ENCODE peak calls at places on chromosomes 1 and 21, in ten cellular contexts. C, Z, T, X, Q, F, B, E, V and Y are unnamed samples. For H3K4me1, the result is how much of the 10 kb centered on the place peaks cover.

GRCh38 chr21:42148584-42148983 is 70.4 kb upstream of the ABCG1 start:
- DNase-seq in C (no peak), Z (no peak), T (no peak), X (peak), Q (peak), F (no peak), B (no peak), E (no peak), V (no peak), Y (no peak)

GRCh38 chr1:26580116-26580515 is 50.6 kb downstream of the RPS6KA1 start:
- DNase-seq in C (no peak), Z (no peak), T (no peak), X (no peak), Q (no peak), F (no peak), B (no peak), E (no peak), V (no peak), Y (no peak)

GRCh38 chr1:37478451-37478871 is 4.1 kb downstream of the ZC3H12A start:
- DNase-seq in C (no peak), Z (peak), T (no peak), X (no peak), Q (no peak), F (no peak), B (peak), E (no peak), V (peak), Y (no peak)

GRCh38 chr1:31396633-31397351 is 16.2 kb upstream of the SERINC2 start:
- DNase-seq in C (peak), Z (peak), T (no peak), X (no peak), Q (no peak), F (no peak), B (no peak), E (peak), V (no peak), Y (no peak)

GRCh38 chr1:216532399-216532798 is 109.2 kb upstream of the USH2A start:
- DNase-seq in C (no peak), Z (no peak), T (no peak), X (no peak), Q (no peak), F (no peak), B (no peak), E (no peak), V (no peak), Y (no peak)

GRCh38 chr1:207917086-207917485 is 6.2 kb upstream of the CD34 start:
- DNase-seq in C (no peak), Z (no peak), T (no peak), X (no peak), Q (no peak), F (peak), B (no peak), E (no peak), V (no peak), Y (no peak)

GRCh38 chr1:64357376-64357775 is 112.6 kb upstream of the CACHD1 start:
- DNase-seq in C (no peak), Z (no peak), T (no peak), X (no peak), Q (no peak), F (no peak), B (no peak), E (no peak), V (no peak), Y (no peak)

GRCh38 chr1:68028566-68028965 is 21.9 kb downstream of the DIRAS3 start:
- DNase-seq in C (no peak), Z (no peak), T (no peak), X (no peak), Q (no peak), F (no peak), B (no peak), E (no peak), V (no peak), Y (no peak)

GRCh38 chr21:20253261-20253660 is 744.9 kb upstream of the NCAM2 start:
- DNase-seq in C (no peak), Z (no peak), T (no peak), X (no peak), Q (no peak), F (no peak), B (no peak), E (no peak), V (no peak), Y (no peak)

GRCh38 chr21:44050276-44050675 is 38.2 kb downstream of the TRAPPC10 start:
- DNase-seq in C (no peak), Z (no peak), T (no peak), X (no peak), Q (no peak), F (no peak), B (no peak), E (no peak), V (no peak), Y (no peak)

GRCh38 chr1:65924471-65924870 is 131.8 kb downstream of the PDE4B start:
- DNase-seq in C (peak), Z (peak), T (no peak), X (no peak), Q (no peak), F (no peak), B (peak), E (no peak), V (no peak), Y (no peak)

GRCh38 chr21:42632336-42632751 is 21.1 kb upstream of the PDE9A start:
- DNase-seq in C (no peak), Z (no peak), T (no peak), X (peak), Q (peak), F (no peak), B (no peak), E (no peak), V (no peak), Y (no peak)

GRCh38 chr21:36150192-36150711 is 6.4 kb upstream of the DOP1B start:
- DNase-seq in C (peak), Z (peak), T (peak), X (peak), Q (no peak), F (peak), B (no peak), E (no peak), V (no peak), Y (peak)

GRCh38 chr1:157844084-157844830 is 2.6 kb upstream of the CD5L start:
- DNase-seq in C (no peak), Z (no peak), T (no peak), X (no peak), Q (no peak), F (no peak), B (no peak), E (no peak), V (no peak), Y (no peak)

GRCh38 chr1:31888281-31888680 is 49.9 kb downstream of the PTP4A2 start:
- DNase-seq in C (no peak), Z (no peak), T (no peak), X (no peak), Q (no peak), F (no peak), B (no peak), E (no peak), V (no peak), Y (no peak)

GRCh38 chr1:18932879-18933278 is 23.6 kb downstream of the IFFO2 start:
- DNase-seq in C (no peak), Z (no peak), T (no peak), X (no peak), Q (no peak), F (no peak), B (no peak), E (no peak), V (no peak), Y (no peak)
- H3K4me1 ChIP-seq in C (under half), Z (under half), T (under half), X (under half), Q (under half), F (under half), B (half or more), E (under half), V (half or more), Y (under half)

GRCh38 chr1:59814180-59814900 is 409 bp upstream of the HOOK1 start:
- DNase-seq in C (no peak), Z (no peak), T (peak), X (peak), Q (peak), F (peak), B (peak), E (no peak), V (peak), Y (peak)

GRCh38 chr1:59814901-59815825 is at the start of gene HOOK1:
- DNase-seq in C (no peak), Z (no peak), T (no peak), X (peak), Q (no peak), F (peak), B (peak), E (no peak), V (no peak), Y (no peak)

GRCh38 chr1:59816318-59816878 is 1.6 kb downstream of the HOOK1 start:
- DNase-seq in C (no peak), Z (no peak), T (no peak), X (no peak), Q (no peak), F (no peak), B (no peak), E (no peak), V (no peak), Y (no peak)

GRCh38 chr1:59819566-59820438 is 5.1 kb downstream of the HOOK1 start:
- DNase-seq in C (no peak), Z (no peak), T (no peak), X (no peak), Q (no peak), F (no peak), B (no peak), E (no peak), V (no peak), Y (no peak)

DNA sequence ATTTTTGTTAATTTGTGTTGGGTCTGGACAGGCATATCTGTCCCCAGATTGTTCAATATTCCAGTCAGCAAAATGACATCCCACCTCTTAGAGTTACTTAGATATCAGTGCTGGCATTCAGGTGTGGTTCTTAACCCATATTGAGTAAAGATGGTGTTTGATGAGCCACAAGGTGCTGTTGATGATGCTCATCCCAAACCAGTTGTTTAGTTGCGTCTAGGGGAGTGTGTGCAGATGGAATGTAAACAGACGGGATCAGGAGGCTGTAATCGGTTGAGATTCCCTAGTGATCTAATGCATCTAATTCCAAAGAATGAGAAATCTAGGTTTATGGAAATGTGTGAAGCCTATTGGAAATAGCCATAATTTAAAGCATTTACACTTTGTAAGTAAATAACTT is 1.1 kb downstream of the HOOK1 start:
- DNase-seq in C (no peak), Z (no peak), T (no peak), X (no peak), Q (no peak), F (no peak), B (peak), E (no peak), V (no peak), Y (no peak)
- H3K4me1 ChIP-seq in C (under half), Z (under half), T (under half), X (under half), Q (under half), F (under half), B (under half), E (under half), V (under half), Y (under half)

GRCh38 chr1:15758953-15759661 is 512 bp downstream of the FBLIM1 start:
- DNase-seq in C (peak), Z (peak), T (no peak), X (peak), Q (no peak), F (no peak), B (no peak), E (no peak), V (no peak), Y (no peak)

GRCh38 chr1:15762546-15762945 is 4.0 kb downstream of the FBLIM1 start:
- DNase-seq in C (no peak), Z (no peak), T (no peak), X (no peak), Q (no peak), F (no peak), B (no peak), E (no peak), V (no peak), Y (no peak)

GRCh38 chr1:15760520-15761211 is 2.1 kb downstream of the FBLIM1 start:
- DNase-seq in C (peak), Z (peak), T (peak), X (peak), Q (peak), F (peak), B (peak), E (peak), V (no peak), Y (peak)

GRCh38 chr1:15764269-15764764 is 5.7 kb downstream of the FBLIM1 start:
- DNase-seq in C (no peak), Z (no peak), T (no peak), X (no peak), Q (no peak), F (no peak), B (no peak), E (no peak), V (no peak), Y (peak)

DNA sequence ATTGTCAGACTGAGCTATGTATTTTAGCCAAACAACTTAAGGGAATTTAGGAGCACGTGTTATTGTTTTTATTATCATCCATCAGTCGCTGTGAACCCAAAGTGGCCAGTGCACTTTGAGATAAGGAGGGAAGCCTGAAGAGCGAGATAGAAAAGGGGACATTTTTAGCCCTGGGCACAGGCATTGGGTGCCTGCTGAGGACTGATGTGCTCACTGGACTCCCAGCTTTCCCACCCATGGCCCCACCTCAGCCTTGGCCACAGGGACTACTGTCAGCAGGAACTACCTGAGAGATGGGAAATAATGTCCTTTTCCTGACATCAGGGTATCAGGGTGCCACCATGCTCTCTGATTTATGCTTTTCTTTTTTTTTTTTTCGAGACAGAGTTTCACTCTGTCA is 3.1 kb downstream of the FBLIM1 start:
- DNase-seq in C (no peak), Z (no peak), T (peak), X (no peak), Q (no peak), F (no peak), B (no peak), E (no peak), V (no peak), Y (no peak)
- H3K4me1 ChIP-seq in C (under half), Z (under half), T (half or more), X (under half), Q (under half), F (under half), B (half or more), E (under half), V (under half), Y (under half)

GRCh38 chr1:8022395-8023286 is 3.5 kb downstream of the ERRFI1 start:
- DNase-seq in C (peak), Z (no peak), T (no peak), X (no peak), Q (no peak), F (no peak), B (no peak), E (no peak), V (no peak), Y (no peak)
- H3K4me1 ChIP-seq in C (half or more), Z (half or more), T (half or more), X (under half), Q (under half), F (under half), B (half or more), E (half or more), V (under half), Y (under half)

GRCh38 chr1:24946861-24947658 is 17.0 kb upstream of the RUNX3 start:
- DNase-seq in C (no peak), Z (peak), T (no peak), X (no peak), Q (no peak), F (no peak), B (no peak), E (no peak), V (no peak), Y (no peak)
- H3K4me1 ChIP-seq in C (under half), Z (under half), T (under half), X (under half), Q (under half), F (under half), B (under half), E (under half), V (under half), Y (under half)

GRCh38 chr1:14599173-14599754 is 779 bp downstream of the KAZN start:
- DNase-seq in C (peak), Z (peak), T (no peak), X (peak), Q (peak), F (peak), B (no peak), E (no peak), V (no peak), Y (no peak)
- H3K4me1 ChIP-seq in C (under half), Z (under half), T (under half), X (under half), Q (under half), F (under half), B (under half), E (under half), V (under half), Y (under half)